ENCODE peak calls at places on chromosomes 2 and 18, in four cellular contexts. One of them, this sample, is unnamed.

GRCh38 chr2:113180131-113180946 is 6.6 kb downstream of the PSD4 start:
- DNase-seq in brain microvascular endothelial cell: no peak
- DNase-seq in astrocyte of the cerebellum: no peak
- DNase-seq in tibial nerve: no peak
- DNase-seq in this sample: no peak

GRCh38 chr18:48138660-48139426 is 208.4 kb upstream of the SMAD2 start:
- DNase-seq in brain microvascular endothelial cell: no peak
- DNase-seq in astrocyte of the cerebellum: no peak
- DNase-seq in tibial nerve: no peak
- DNase-seq in this sample: no peak

GRCh38 chr2:173049732-173050314 is 25.8 kb upstream of the MAP3K20 start:
- DNase-seq in brain microvascular endothelial cell: no peak
- DNase-seq in astrocyte of the cerebellum: no peak
- DNase-seq in tibial nerve: no peak
- DNase-seq in this sample: no peak

GRCh38 chr2:136051725-136052048 is 66.3 kb upstream of the DARS1 start:
- DNase-seq in brain microvascular endothelial cell: no peak
- DNase-seq in astrocyte of the cerebellum: no peak
- DNase-seq in tibial nerve: no peak
- DNase-seq in this sample: no peak

GRCh38 chr2:8144785-8145184 is 537.1 kb upstream of the ID2 start:
- DNase-seq in brain microvascular endothelial cell: peak
- DNase-seq in astrocyte of the cerebellum: peak
- DNase-seq in tibial nerve: no peak
- DNase-seq in this sample: no peak

GRCh38 chr2:88055436-88056128 is at the start of gene KRCC1:
- DNase-seq in brain microvascular endothelial cell: peak
- DNase-seq in astrocyte of the cerebellum: peak
- DNase-seq in tibial nerve: peak
- DNase-seq in this sample: peak

GRCh38 chr2:81060971-81061370 is 756.4 kb upstream of the LRRTM1 start:
- DNase-seq in brain microvascular endothelial cell: no peak
- DNase-seq in astrocyte of the cerebellum: no peak
- DNase-seq in tibial nerve: no peak
- DNase-seq in this sample: no peak

GRCh38 chr2:112181571-112182290 is 43.5 kb downstream of the FBLN7 start:
- DNase-seq in brain microvascular endothelial cell: no peak
- DNase-seq in astrocyte of the cerebellum: no peak
- DNase-seq in tibial nerve: no peak
- DNase-seq in this sample: no peak

GRCh38 chr2:37323176-37323575 is 1.5 kb downstream of the PRKD3 start:
- DNase-seq in brain microvascular endothelial cell: no peak
- DNase-seq in astrocyte of the cerebellum: no peak
- DNase-seq in tibial nerve: no peak
- DNase-seq in this sample: no peak

GRCh38 chr2:48112911-48113687 is 206.8 kb upstream of the FBXO11 start:
- DNase-seq in brain microvascular endothelial cell: peak
- DNase-seq in astrocyte of the cerebellum: no peak
- DNase-seq in tibial nerve: no peak
- DNase-seq in this sample: no peak

GRCh38 chr2:222946700-222947278 is 86.0 kb downstream of the ACSL3 start:
- DNase-seq in brain microvascular endothelial cell: peak
- DNase-seq in astrocyte of the cerebellum: no peak
- DNase-seq in tibial nerve: no peak
- DNase-seq in this sample: no peak

GRCh38 chr18:51287818-51288508 is 90.5 kb upstream of the MEX3C start:
- DNase-seq in brain microvascular endothelial cell: no peak
- DNase-seq in astrocyte of the cerebellum: no peak
- DNase-seq in tibial nerve: no peak
- DNase-seq in this sample: no peak

GRCh38 chr2:241808051-241808450 is 942 bp upstream of the NEU4 start:
- DNase-seq in brain microvascular endothelial cell: no peak
- DNase-seq in astrocyte of the cerebellum: no peak
- DNase-seq in tibial nerve: no peak
- DNase-seq in this sample: no peak

GRCh38 chr18:59929621-59930295 is 30.0 kb downstream of the PMAIP1 start:
- DNase-seq in brain microvascular endothelial cell: no peak
- DNase-seq in astrocyte of the cerebellum: no peak
- DNase-seq in tibial nerve: no peak
- DNase-seq in this sample: no peak

GRCh38 chr18:55425698-55426097 is 162.3 kb downstream of the TCF4 start:
- DNase-seq in brain microvascular endothelial cell: no peak
- DNase-seq in astrocyte of the cerebellum: no peak
- DNase-seq in tibial nerve: no peak
- DNase-seq in this sample: no peak

GRCh38 chr18:31061945-31062344 is 19.4 kb upstream of the DSC3 start:
- DNase-seq in brain microvascular endothelial cell: no peak
- DNase-seq in astrocyte of the cerebellum: peak
- DNase-seq in tibial nerve: no peak
- DNase-seq in this sample: no peak

GRCh38 chr2:64987001-64987962 is 1.9 kb upstream of the SLC1A4 start:
- DNase-seq in brain microvascular endothelial cell: peak
- DNase-seq in astrocyte of the cerebellum: no peak
- DNase-seq in tibial nerve: no peak
- DNase-seq in this sample: peak

GRCh38 chr18:24600076-24600654 is 139.7 kb downstream of the HRH4 start:
- DNase-seq in brain microvascular endothelial cell: peak
- DNase-seq in astrocyte of the cerebellum: peak
- DNase-seq in tibial nerve: peak
- DNase-seq in this sample: peak
- TF ChIP-seq CTCF in brain microvascular endothelial cell: peak
- TF ChIP-seq CTCF in astrocyte of the cerebellum: peak
- TF ChIP-seq CTCF in tibial nerve: peak
- TF ChIP-seq CTCF in this sample: peak

DNA sequence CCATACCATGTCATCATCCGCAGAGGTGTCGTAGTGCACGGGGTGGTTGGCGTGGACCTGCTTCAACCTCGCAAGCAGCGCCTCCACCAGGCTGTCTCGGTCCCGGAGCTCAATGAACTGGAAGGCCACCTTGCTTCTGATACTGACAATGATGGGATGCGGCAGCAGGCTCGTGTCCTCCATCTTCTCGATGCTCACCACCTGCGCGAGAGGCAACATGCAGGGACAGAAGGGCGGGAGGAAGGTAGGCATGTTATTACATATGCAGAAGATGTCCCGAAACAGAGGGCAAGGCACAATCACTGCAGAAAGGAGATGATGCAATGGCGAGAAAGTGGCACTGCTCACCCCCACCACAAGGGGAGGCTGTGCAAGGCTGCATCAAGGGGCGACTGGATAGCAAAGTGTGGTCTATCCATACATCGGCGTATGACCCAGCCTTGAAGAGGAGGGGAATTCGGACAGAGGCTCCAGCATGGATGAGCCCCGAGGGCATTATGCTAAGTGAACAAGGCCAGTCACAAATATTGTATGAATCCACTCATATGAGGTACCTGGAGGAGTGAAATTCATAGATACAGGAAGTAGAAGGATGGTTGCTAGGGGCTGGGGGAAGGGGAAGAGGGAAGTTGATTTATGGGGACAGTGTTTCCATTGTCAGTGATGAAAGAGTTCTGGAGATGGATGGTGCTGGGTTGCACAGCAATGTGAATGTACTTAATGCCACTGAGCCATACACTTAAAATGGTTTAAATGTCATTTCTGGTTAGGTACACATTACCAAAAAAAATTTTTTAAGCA is 36.6 kb downstream of the RPL31 start:
- DNase-seq in brain microvascular endothelial cell: no peak
- DNase-seq in astrocyte of the cerebellum: no peak
- DNase-seq in tibial nerve: no peak
- DNase-seq in this sample: peak
- TF ChIP-seq CTCF in brain microvascular endothelial cell: peak
- TF ChIP-seq CTCF in astrocyte of the cerebellum: peak
- TF ChIP-seq CTCF in tibial nerve: no peak
- TF ChIP-seq CTCF in this sample: peak

GRCh38 chr18:45913276-45913675 is 53.9 kb downstream of the EPG5 start:
- DNase-seq in brain microvascular endothelial cell: no peak
- DNase-seq in astrocyte of the cerebellum: no peak
- DNase-seq in tibial nerve: no peak
- DNase-seq in this sample: no peak

GRCh38 chr18:45910405-45911023 is 56.6 kb downstream of the EPG5 start:
- DNase-seq in brain microvascular endothelial cell: peak
- DNase-seq in astrocyte of the cerebellum: peak
- DNase-seq in tibial nerve: peak
- DNase-seq in this sample: peak

GRCh38 chr18:45920367-45920766 is 46.8 kb downstream of the EPG5 start:
- DNase-seq in brain microvascular endothelial cell: peak
- DNase-seq in astrocyte of the cerebellum: peak
- DNase-seq in tibial nerve: peak
- DNase-seq in this sample: peak

DNA sequence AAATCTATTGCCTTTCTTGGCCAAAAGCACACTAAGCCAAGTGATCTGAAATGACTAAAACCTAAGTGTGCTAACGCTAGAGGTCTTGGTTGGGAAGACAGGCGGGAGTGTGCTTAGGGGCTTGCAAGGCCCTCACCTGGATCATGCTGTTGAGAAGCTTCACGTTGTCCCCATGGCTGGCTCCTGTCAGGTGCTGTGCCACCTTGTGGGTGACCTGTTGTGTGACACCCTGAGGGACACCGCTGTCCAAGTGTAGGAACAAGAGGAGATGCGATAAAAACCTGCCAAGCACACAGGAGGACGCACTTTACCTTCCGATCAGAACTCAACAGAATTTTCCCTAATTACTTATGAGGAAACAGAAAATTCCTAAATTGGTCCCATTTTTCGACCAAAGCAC is 50.8 kb downstream of the EPG5 start:
- DNase-seq in brain microvascular endothelial cell: no peak
- DNase-seq in astrocyte of the cerebellum: no peak
- DNase-seq in tibial nerve: no peak
- DNase-seq in this sample: no peak
- TF ChIP-seq CTCF in brain microvascular endothelial cell: peak
- TF ChIP-seq CTCF in astrocyte of the cerebellum: no peak
- TF ChIP-seq CTCF in tibial nerve: no peak
- TF ChIP-seq CTCF in this sample: no peak

GRCh38 chr18:9721893-9722515 is 13.9 kb downstream of the RAB31 start:
- DNase-seq in brain microvascular endothelial cell: no peak
- DNase-seq in astrocyte of the cerebellum: no peak
- DNase-seq in tibial nerve: no peak
- DNase-seq in this sample: no peak

GRCh38 chr18:9719421-9719981 is 11.4 kb downstream of the RAB31 start:
- DNase-seq in brain microvascular endothelial cell: peak
- DNase-seq in astrocyte of the cerebellum: peak
- DNase-seq in tibial nerve: no peak
- DNase-seq in this sample: peak

GRCh38 chr18:9724797-9725196 is 16.7 kb downstream of the RAB31 start:
- DNase-seq in brain microvascular endothelial cell: no peak
- DNase-seq in astrocyte of the cerebellum: no peak
- DNase-seq in tibial nerve: no peak
- DNase-seq in this sample: no peak

GRCh38 chr18:9720327-9720726 is 12.2 kb downstream of the RAB31 start:
- DNase-seq in brain microvascular endothelial cell: no peak
- DNase-seq in astrocyte of the cerebellum: no peak
- DNase-seq in tibial nerve: no peak
- DNase-seq in this sample: no peak

DNA sequence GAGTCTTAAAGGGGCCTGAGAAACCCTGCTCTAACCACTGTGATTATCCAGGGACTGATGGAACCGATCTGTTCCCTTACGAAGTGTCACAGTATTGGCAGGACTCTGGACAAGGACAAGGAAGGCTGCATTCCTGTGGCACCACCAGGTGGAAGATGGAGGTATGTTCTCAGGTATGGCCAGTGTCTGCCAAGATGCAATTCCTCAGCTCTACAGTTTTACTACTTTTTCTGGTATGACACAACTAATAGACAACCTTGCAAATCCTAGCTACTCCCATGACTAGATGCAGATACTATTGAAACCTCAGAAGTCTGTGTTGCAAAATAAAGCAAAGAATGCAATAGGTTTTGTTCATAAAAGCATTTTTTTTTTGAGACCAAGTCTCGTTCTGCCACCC is 14.6 kb downstream of the RAB31 start:
- DNase-seq in brain microvascular endothelial cell: no peak
- DNase-seq in astrocyte of the cerebellum: no peak
- DNase-seq in tibial nerve: no peak
- DNase-seq in this sample: no peak
- TF ChIP-seq CTCF in brain microvascular endothelial cell: no peak
- TF ChIP-seq CTCF in astrocyte of the cerebellum: no peak
- TF ChIP-seq CTCF in tibial nerve: no peak
- TF ChIP-seq CTCF in this sample: no peak

GRCh38 chr2:85750509-85751299 is 3.1 kb upstream of the ATOH8 start:
- DNase-seq in brain microvascular endothelial cell: peak
- DNase-seq in astrocyte of the cerebellum: no peak
- DNase-seq in tibial nerve: peak
- DNase-seq in this sample: peak

GRCh38 chr2:85748039-85748438 is 5.8 kb upstream of the ATOH8 start:
- DNase-seq in brain microvascular endothelial cell: no peak
- DNase-seq in astrocyte of the cerebellum: no peak
- DNase-seq in tibial nerve: no peak
- DNase-seq in this sample: no peak

GRCh38 chr2:85747441-85747840 is 6.3 kb upstream of the ATOH8 start:
- DNase-seq in brain microvascular endothelial cell: no peak
- DNase-seq in astrocyte of the cerebellum: no peak
- DNase-seq in tibial nerve: no peak
- DNase-seq in this sample: no peak

GRCh38 chr2:85751300-85751575 is 2.6 kb upstream of the ATOH8 start:
- DNase-seq in brain microvascular endothelial cell: no peak
- DNase-seq in astrocyte of the cerebellum: no peak
- DNase-seq in tibial nerve: no peak
- DNase-seq in this sample: no peak

DNA sequence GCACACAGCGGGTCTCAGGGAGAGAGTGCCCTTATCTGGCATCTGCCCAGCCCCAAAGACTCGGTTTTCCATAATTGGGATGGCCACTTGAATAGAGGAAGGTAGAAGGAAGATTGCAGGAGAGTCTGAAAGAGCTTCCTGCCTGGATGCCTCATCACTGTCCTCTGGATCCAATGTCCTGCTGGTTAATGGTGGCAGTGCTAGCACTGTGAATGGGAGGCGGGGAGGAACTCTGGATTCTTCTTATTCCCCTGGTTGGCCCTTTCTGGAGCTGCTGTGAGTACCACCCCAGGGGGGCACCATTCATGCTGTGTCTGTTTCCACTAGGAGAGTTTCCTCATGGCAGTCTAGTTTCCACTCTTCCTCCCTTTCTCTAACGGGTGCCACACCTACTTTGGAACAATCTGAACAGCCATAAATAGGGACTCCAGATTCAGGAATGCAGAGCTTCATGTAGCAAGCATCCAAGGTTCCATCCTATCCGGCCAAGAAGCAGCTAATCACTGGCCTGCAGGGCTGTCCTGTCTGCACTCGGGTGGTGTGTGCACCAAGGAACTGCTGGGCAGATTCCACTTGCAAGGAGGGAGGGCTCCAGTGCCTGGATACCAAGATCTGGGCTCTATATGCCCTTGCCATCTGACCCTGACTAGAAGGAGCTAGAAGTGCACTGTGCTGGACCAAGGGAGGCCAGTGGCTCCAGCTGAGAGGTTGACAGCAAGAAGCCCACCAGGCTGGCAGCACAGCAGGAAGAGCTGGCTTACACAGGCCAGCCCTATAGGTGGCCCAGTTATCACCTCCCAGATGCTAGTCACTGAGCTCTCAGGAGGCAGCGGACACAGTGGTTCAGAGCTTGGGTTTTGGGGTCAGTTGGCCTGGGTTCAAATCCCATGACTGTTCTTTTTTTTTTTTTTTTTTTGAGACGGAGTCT is 4.6 kb upstream of the ATOH8 start:
- DNase-seq in brain microvascular endothelial cell: no peak
- DNase-seq in astrocyte of the cerebellum: no peak
- DNase-seq in tibial nerve: no peak
- DNase-seq in this sample: peak
- TF ChIP-seq CTCF in brain microvascular endothelial cell: peak
- TF ChIP-seq CTCF in astrocyte of the cerebellum: no peak
- TF ChIP-seq CTCF in tibial nerve: no peak
- TF ChIP-seq CTCF in this sample: no peak

This sample was measured in A673.